ENCODE peak calls at places on chromosomes 5 and 9, in four cellular contexts. A, V, E and W are unnamed samples.

GRCh38 chr5:40376566-40376965 is 303.1 kb upstream of the PTGER4 start:
- DNase-seq in V (no peak), E (no peak), A (no peak), W (no peak)

GRCh38 chr5:44388504-44389409 is 463 bp downstream of the FGF10 start:
- DNase-seq in A (peak; percentile 46), E (peak; percentile 17), V (peak; percentile 25), W (peak; percentile 8)

GRCh38 chr9:74557577-74557976 is 60.4 kb downstream of the RORB start:
- DNase-seq in E (no peak), V (no peak), A (no peak), W (no peak)

GRCh38 chr9:2934241-2934650 is 90.4 kb upstream of the PUM3 start:
- DNase-seq in A (no peak), V (no peak), E (no peak), W (no peak)

GRCh38 chr9:138075496-138075895 is 197.9 kb downstream of the CACNA1B start:
- DNase-seq in A (no peak), E (no peak), V (no peak), W (no peak)

GRCh38 chr5:1523793-1524480 is at the start of gene LPCAT1:
- DNase-seq in V (peak; percentile 91), A (peak; percentile 93), E (peak; percentile 61), W (peak; percentile 80)

GRCh38 chr9:100082786-100083185 is 16.0 kb downstream of the ERP44 start:
- DNase-seq in E (no peak), V (no peak), A (no peak), W (no peak)

GRCh38 chr9:124284940-124285441 is 27.2 kb downstream of the NEK6 start:
- DNase-seq in V (peak; percentile 61), E (peak; percentile 45), A (no peak), W (no peak)

GRCh38 chr9:93110400-93110855 is 14.4 kb downstream of the CARD19 start:
- DNase-seq in A (no peak), E (peak; percentile 14), V (peak; percentile 21), W (no peak)

GRCh38 chr5:143225511-143225910 is 178.0 kb downstream of the NR3C1 start:
- DNase-seq in V (no peak), A (no peak), E (no peak), W (no peak)

GRCh38 chr5:14872070-14872989 is 752 bp upstream of the ANKH start:
- DNase-seq in A (peak; percentile 81), E (peak; percentile 50), V (peak; percentile 87), W (peak; percentile 88)

GRCh38 chr5:68565427-68565826 is 349.9 kb downstream of the PIK3R1 start:
- DNase-seq in E (no peak), A (no peak), V (no peak), W (no peak)

GRCh38 chr9:69132391-69132790 is 41.7 kb upstream of the TJP2 start:
- DNase-seq in E (no peak), V (no peak), A (no peak), W (peak; percentile 1)

GRCh38 chr9:14750871-14751270 is 28.3 kb upstream of the CER1 start:
- DNase-seq in V (no peak), A (no peak), E (no peak), W (no peak)

GRCh38 chr9:116574027-116574679 is 113.0 kb upstream of the TRIM32 start:
- DNase-seq in E (no peak), A (peak; percentile 61), V (no peak), W (no peak)

GRCh38 chr9:76373173-76373771 is 21.0 kb downstream of the RFK start:
- DNase-seq in E (peak; percentile 55), V (peak; percentile 77), A (peak; percentile 75), W (peak; percentile 36)

DNA sequence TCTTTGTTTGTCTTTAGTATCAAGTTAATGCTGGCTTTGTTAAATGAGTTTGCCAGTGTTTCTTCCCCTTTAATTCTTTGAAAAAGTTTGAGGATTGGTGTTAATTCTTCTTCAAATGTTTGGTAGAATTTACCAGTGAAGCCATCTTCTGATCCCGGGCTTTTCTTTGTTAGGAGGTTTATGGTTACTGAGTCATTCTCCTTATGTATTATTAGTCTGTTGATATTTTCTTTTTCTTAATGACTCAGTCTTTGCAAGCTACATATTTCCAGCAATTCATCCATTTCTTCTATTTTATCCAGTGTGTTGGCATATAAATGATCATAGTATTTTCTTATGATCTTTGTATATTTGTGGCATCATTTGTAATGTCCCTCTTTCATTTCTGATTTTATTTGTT is 74.5 kb upstream of the SPINK5 start:
- DNase-seq in V (no peak), A (no peak), E (no peak), W (no peak)
- H3K27ac ChIP-seq in V (no peak overlapping the region), A (no peak overlapping the region), E (no peak overlapping the region), W (no peak overlapping the region)

DNA sequence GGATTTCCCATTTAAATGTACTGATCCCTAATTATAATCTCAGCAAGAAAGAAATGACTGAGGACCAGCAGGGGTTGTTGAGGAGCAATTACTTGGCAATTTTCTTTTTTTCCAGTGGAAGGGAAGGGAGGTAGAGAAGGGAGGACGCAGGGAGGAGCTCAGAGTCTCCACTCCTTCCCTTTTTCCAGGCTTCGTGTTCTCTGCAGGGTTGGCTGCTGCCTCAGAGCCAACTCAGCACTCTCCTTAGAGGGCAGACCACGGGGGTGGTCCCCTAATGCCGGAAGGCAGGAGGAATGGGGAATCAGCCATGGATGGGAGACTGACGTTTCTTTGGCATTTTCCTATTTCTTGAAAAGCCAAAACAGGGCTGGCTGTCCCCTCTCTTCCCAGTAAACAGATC is 39.5 kb upstream of the LCP2 start:
- DNase-seq in A (no peak), V (no peak), E (no peak), W (no peak)
- H3K4me1 ChIP-seq in A (no peaks in the 10 kb centered on the region), V (no peaks in the 10 kb centered on the region), E (no peaks in the 10 kb centered on the region), W (no peaks in the 10 kb centered on the region)

GRCh38 chr9:127938298-127938690 is 640 bp upstream of the DPM2 start:
- DNase-seq in V (peak; percentile 37), E (no peak), A (no peak), W (no peak)
- H3K4me3 ChIP-seq in V (peak overlapping the region; percentile 82), E (peak overlapping the region; percentile 69), A (no peak overlapping the region), W (peak overlapping the region; percentile 87)

DNA sequence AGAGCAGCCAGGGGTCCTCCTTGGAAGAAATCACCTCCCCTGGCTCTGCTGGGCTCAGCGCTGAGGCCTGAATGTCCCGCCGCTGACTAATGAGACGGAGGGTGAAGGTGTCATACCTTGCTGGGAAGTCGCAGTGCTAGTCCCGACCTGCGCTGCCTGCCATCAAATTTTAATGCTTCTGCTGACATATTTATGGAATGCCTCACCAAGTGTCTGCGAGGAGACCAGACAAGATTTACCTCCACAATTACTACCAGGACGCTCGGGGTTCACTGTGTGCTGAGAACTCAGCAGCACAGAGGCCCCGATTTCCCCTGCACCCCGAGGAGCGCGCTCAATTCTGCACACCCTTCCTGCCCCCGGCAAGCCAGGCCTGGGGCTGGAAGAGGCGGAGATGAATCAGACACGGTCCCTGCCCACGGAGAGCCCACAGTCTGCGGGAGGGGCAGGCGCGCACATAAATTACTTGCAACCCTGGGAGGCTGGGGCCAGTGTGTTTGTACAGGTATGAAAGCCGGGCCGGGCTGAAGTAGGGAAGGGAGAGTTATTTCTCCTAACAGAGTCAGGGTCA is 175.2 kb downstream of the PAX5 start:
- DNase-seq in V (no peak), E (no peak), A (no peak), W (no peak)
- H3K27ac ChIP-seq in V (no peak overlapping the region), E (no peak overlapping the region), A (no peak overlapping the region), W (no peak overlapping the region)

DNA sequence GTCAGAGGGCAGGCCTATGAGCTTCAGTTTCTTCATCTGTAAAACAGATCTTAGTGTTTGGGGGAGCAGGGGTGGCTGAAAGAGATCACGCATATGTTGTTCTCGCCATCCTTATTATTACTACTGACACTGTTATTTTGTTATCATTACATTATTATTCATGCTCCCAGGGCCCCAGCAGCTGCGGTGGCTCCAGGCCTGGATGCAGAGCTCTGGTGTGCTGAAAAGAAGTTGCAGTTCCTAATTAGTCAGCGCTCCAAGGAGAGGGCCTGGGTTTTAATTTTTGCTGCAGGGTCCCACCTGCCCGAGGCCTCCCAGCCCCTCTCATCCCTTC is 19.5 kb downstream of the CXXC5 start:
- DNase-seq in A (no peak), E (no peak), V (no peak), W (no peak)
- H3K4me1 ChIP-seq in A (peaks cover 22% of the 10 kb centered on the region), E (peaks cover 40% of the 10 kb centered on the region), V (peaks cover 82% of the 10 kb centered on the region), W (peaks cover 81% of the 10 kb centered on the region)

GRCh38 chr9:125343518-125344284 is 82.1 kb downstream of the GAPVD1 start:
- DNase-seq in A (peak; percentile 25), V (peak; percentile 43), E (no peak), W (peak; percentile 9)
- H3K4me3 ChIP-seq in A (no peak overlapping the region), V (no peak overlapping the region), E (no peak overlapping the region), W (no peak overlapping the region)

GRCh38 chr5:91297994-91298393 is 85.1 kb downstream of the ARRDC3 start:
- DNase-seq in A (no peak), E (no peak), V (no peak), W (no peak)

GRCh38 chr5:91305640-91306039 is 77.5 kb downstream of the ARRDC3 start:
- DNase-seq in V (no peak), A (no peak), E (no peak), W (no peak)

GRCh38 chr5:91302958-91303357 is 80.2 kb downstream of the ARRDC3 start:
- DNase-seq in E (no peak), V (no peak), A (no peak), W (no peak)

GRCh38 chr5:91302335-91302734 is 80.8 kb downstream of the ARRDC3 start:
- DNase-seq in A (no peak), V (no peak), E (no peak), W (no peak)

GRCh38 chr5:91301459-91301858 is 81.7 kb downstream of the ARRDC3 start:
- DNase-seq in V (no peak), A (peak; percentile 22), E (no peak), W (no peak)
- H3K27ac ChIP-seq in V (no peak overlapping the region), A (peak overlapping the region; percentile 55), E (peak overlapping the region; percentile 56), W (no peak overlapping the region)